ENCODE peak calls at places on chromosomes 5 and 9, in five cellular contexts. Q is effector memory CD4-positive, alpha-beta T cell; W is Jurkat, Clone E6-1; P is GM23248; H is T47D. N is an unnamed sample.

GRCh38 chr9:18360005-18360404 is 113.9 kb upstream of the ADAMTSL1 start:
- DNase-seq in Q (no peak), W (no peak), P (no peak), H (no peak), N (no peak)

GRCh38 chr9:90953200-90953599 is 151.6 kb downstream of the SYK start:
- DNase-seq in Q (no peak), W (no peak), P (no peak), H (peak; percentile 24), N (no peak)

GRCh38 chr5:125093776-125094175 is 347.3 kb upstream of the ZNF608 start:
- DNase-seq in Q (no peak), W (no peak), P (peak; percentile 92), H (no peak), N (no peak)

GRCh38 chr9:129442791-129443511 is 177.9 kb downstream of the C9orf50 start:
- DNase-seq in Q (no peak), W (peak; percentile 31), P (no peak), H (no peak), N (no peak)

GRCh38 chr5:13831236-13831810 is 113.2 kb downstream of the DNAH5 start:
- DNase-seq in Q (no peak), W (no peak), P (peak; percentile 37), H (peak; percentile 30), N (no peak)

GRCh38 chr9:116692619-116693018 is 5.5 kb downstream of the TRIM32 start:
- DNase-seq in Q (no peak), W (no peak), P (peak; percentile 28), H (no peak), N (no peak)

GRCh38 chr9:125433461-125434001 is 171.9 kb downstream of the GAPVD1 start:
- DNase-seq in Q (no peak), W (no peak), P (peak; percentile 8), H (no peak), N (no peak)

GRCh38 chr5:27876071-27876470 is 837.7 kb upstream of the CDH9 start:
- DNase-seq in Q (no peak), W (no peak), P (no peak), H (no peak), N (no peak)

GRCh38 chr9:17065062-17065461 is 69.8 kb upstream of the CNTLN start:
- DNase-seq in Q (no peak), W (no peak), P (no peak), H (peak; percentile 3), N (no peak)

GRCh38 chr5:126481243-126481642 is 58.0 kb downstream of the GRAMD2B start:
- DNase-seq in Q (no peak), W (no peak), P (peak; percentile 40), H (no peak), N (no peak)

GRCh38 chr5:76379855-76380254 is 23.2 kb upstream of the IQGAP2 start:
- DNase-seq in Q (no peak), W (no peak), P (no peak), H (no peak), N (no peak)

N was measured in T-helper 2 cell.